ENCODE peak calls at places on chromosomes 1 and 21, in five cellular contexts. T is GM12865, X is lung, I is adrenal gland, P is breast epithelium. W is an unnamed sample.

GRCh38 chr1:225691377-225691776 is 38.5 kb upstream of the ENAH start:
- DNase-seq in T (no peak), X (no peak), P (no peak), I (no peak), W (no peak)

GRCh38 chr1:152392909-152393308 is 21.2 kb downstream of the CRNN start:
- DNase-seq in I (no peak), X (no peak), T (no peak), P (no peak), W (no peak)

GRCh38 chr1:234578087-234578486 is 31.9 kb downstream of the IRF2BP2 start:
- DNase-seq in T (no peak), X (no peak), P (no peak), I (no peak), W (peak)

GRCh38 chr21:35100351-35100771 is 51.3 kb upstream of the RUNX1 start:
- DNase-seq in P (no peak), X (no peak), I (no peak), T (no peak), W (no peak)

GRCh38 chr1:93446837-93447451 is 974 bp upstream of the FNBP1L start:
- DNase-seq in P (peak), I (peak), X (peak), T (no peak), W (no peak)

GRCh38 chr1:216935901-216936300 is 212.7 kb upstream of the ESRRG start:
- DNase-seq in T (no peak), X (no peak), P (no peak), I (no peak), W (no peak)

GRCh38 chr1:198686069-198686728 is 47.4 kb downstream of the PTPRC start:
- DNase-seq in T (peak), X (no peak), I (no peak), P (no peak), W (no peak)

GRCh38 chr1:245045087-245045881 is 109.5 kb upstream of the KIF26B start:
- DNase-seq in T (no peak), I (no peak), X (no peak), P (peak), W (no peak)

GRCh38 chr1:173344034-173344743 is 132.9 kb upstream of the PRDX6 start:
- DNase-seq in P (no peak), I (no peak), X (no peak), T (no peak), W (no peak)

GRCh38 chr1:246647113-246647512 is 77.1 kb upstream of the SCCPDH start:
- DNase-seq in X (no peak), T (no peak), I (no peak), P (no peak), W (no peak)

GRCh38 chr1:203419558-203419957 is 56.0 kb upstream of the PRELP start:
- DNase-seq in P (no peak), X (no peak), I (no peak), T (no peak), W (no peak)

GRCh38 chr1:154996966-154997701 is 3.7 kb downstream of the LENEP start:
- DNase-seq in I (no peak), X (no peak), T (no peak), P (no peak), W (no peak)

GRCh38 chr1:29129916-29130315 is 6.2 kb upstream of the TMEM200B start:
- DNase-seq in P (no peak), T (no peak), X (no peak), I (no peak), W (no peak)

GRCh38 chr1:2594641-2595131 is 8.1 kb downstream of the PRXL2B start:
- DNase-seq in I (peak), P (no peak), X (no peak), T (no peak), W (no peak)

GRCh38 chr1:201546093-201546492 is 7.2 kb downstream of the NAV1 start:
- DNase-seq in X (no peak), I (no peak), T (peak), P (no peak), W (no peak)

GRCh38 chr21:46621457-46622182 is 13.9 kb upstream of the PRMT2 start:
- DNase-seq in P (peak), T (no peak), X (no peak), I (no peak), W (no peak)

GRCh38 chr1:246181244-246181643 is 325.8 kb downstream of the SMYD3 start:
- DNase-seq in I (no peak), T (no peak), X (no peak), P (no peak), W (no peak)

GRCh38 chr1:25621876-25622275 is 5.3 kb downstream of the MAN1C1 start:
- DNase-seq in I (no peak), T (peak), X (no peak), P (no peak), W (no peak)
- H3K4me3 ChIP-seq in I (no peak), T (no peak), X (no peak), P (no peak), W (no peak)

GRCh38 chr1:35577071-35577998 is 4.2 kb downstream of the TFAP2E start:
- DNase-seq in T (peak), P (no peak), I (no peak), X (no peak), W (no peak)
- H3K4me3 ChIP-seq in T (peak), P (peak), I (peak), X (peak), W (peak)

GRCh38 chr21:36981049-36981391 is 14.6 kb upstream of the HLCS start:
- DNase-seq in X (no peak), I (no peak), P (no peak), T (no peak), W (no peak)
- H3K4me3 ChIP-seq in X (no peak), I (peak), P (peak), T (no peak), W (peak)

GRCh38 chr1:210342986-210343780 is 14.5 kb downstream of the HHAT start:
- DNase-seq in P (no peak), T (peak), I (no peak), X (no peak), W (no peak)
- H3K4me3 ChIP-seq in P (peak), T (peak), I (peak), X (peak), W (peak)

DNA sequence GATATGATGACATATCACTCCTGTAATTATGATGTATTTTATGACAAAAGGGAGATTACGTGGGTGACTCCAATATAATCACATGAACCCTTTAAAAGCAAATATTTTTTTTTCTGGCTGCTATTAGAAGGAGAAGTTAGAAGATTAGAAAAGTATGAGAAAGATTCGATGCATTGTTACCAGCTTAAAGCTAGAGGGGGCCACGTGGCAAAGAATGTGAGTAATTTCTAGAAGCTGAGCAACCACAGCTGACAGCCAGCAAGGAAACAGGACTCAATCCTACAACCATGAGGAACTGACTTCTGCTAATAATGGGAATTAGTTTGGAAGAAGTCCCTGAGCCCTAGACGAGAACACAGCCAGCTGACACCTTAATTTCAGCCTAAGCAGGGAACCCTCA is 56.3 kb upstream of the C1orf87 start:
- DNase-seq in X (no peak), T (no peak), I (no peak), P (no peak), W (no peak)
- H3K4me3 ChIP-seq in X (no peak), T (no peak), I (no peak), P (no peak), W (no peak)

W was measured in ascending aorta.